ENCODE peak calls at places on chromosomes 1 and 21, in seven cellular contexts. B, Q, V, T, I, E and N are unnamed samples.

GRCh38 chr1:46528297-46528955 is 23.0 kb downstream of the KNCN start:
- DNase-seq in E (no peak), Q (no peak), B (no peak), I (no peak), V (no peak), T (no peak), N (no peak)

GRCh38 chr1:115190766-115191165 is 101.5 kb upstream of the TSPAN2 start:
- DNase-seq in T (no peak), V (no peak), I (no peak), B (no peak), E (no peak), Q (no peak), N (no peak)

GRCh38 chr1:19654386-19654785 is 10.3 kb downstream of the NBL1 start:
- DNase-seq in T (no peak), V (no peak), E (peak), B (no peak), Q (no peak), I (no peak), N (no peak)

GRCh38 chr1:31335007-31335406 is 37.9 kb downstream of the FABP3 start:
- DNase-seq in B (no peak), Q (no peak), I (peak), V (no peak), T (peak), E (peak), N (no peak)

GRCh38 chr21:17387030-17387617 is 125.7 kb upstream of the CXADR start:
- DNase-seq in E (peak), V (peak), Q (peak), I (peak), T (peak), B (no peak), N (no peak)

GRCh38 chr1:15936025-15936424 is 39.9 kb downstream of the ZBTB17 start:
- DNase-seq in T (no peak), Q (no peak), I (no peak), E (no peak), V (no peak), B (no peak), N (no peak)

GRCh38 chr1:2630498-2631135 is 2.2 kb downstream of the MMEL1 start:
- DNase-seq in T (no peak), I (no peak), V (no peak), Q (no peak), B (no peak), E (no peak), N (no peak)

GRCh38 chr1:151908228-151908691 is 1.1 kb downstream of the THEM4 start:
- DNase-seq in Q (no peak), I (no peak), E (no peak), T (no peak), V (no peak), B (no peak), N (no peak)

GRCh38 chr1:98323396-98323795 is 338.1 kb upstream of the SNX7 start:
- DNase-seq in V (no peak), T (no peak), E (no peak), I (peak), B (no peak), Q (no peak), N (no peak)

GRCh38 chr1:48026275-48026674 is 29.1 kb upstream of the TRABD2B start:
- DNase-seq in Q (no peak), B (no peak), V (no peak), E (no peak), T (no peak), I (peak), N (no peak)

GRCh38 chr21:36104306-36105300 is 30.3 kb upstream of the CBR3 start:
- DNase-seq in B (no peak), V (peak), T (peak), E (no peak), Q (no peak), I (no peak), N (peak)

GRCh38 chr21:14670409-14670808 is 124.3 kb upstream of the SAMSN1 start:
- DNase-seq in T (no peak), B (no peak), V (no peak), Q (no peak), I (no peak), E (no peak), N (no peak)

GRCh38 chr1:14968251-14968812 is 185.2 kb upstream of the TMEM51 start:
- DNase-seq in I (peak), Q (no peak), E (no peak), T (no peak), V (peak), B (no peak), N (no peak)

GRCh38 chr1:111140680-111140967 is 601 bp downstream of the CEPT1 start:
- DNase-seq in T (no peak), Q (no peak), E (no peak), I (peak), V (no peak), B (no peak), N (no peak)

GRCh38 chr1:33394716-33395115 is 36.2 kb downstream of the PHC2 start:
- DNase-seq in E (no peak), I (no peak), V (no peak), B (no peak), T (no peak), Q (no peak), N (no peak)

GRCh38 chr1:175376194-175376593 is 183.6 kb upstream of the KIAA0040 start:
- DNase-seq in Q (no peak), T (no peak), I (peak), V (no peak), E (no peak), B (no peak), N (no peak)

GRCh38 chr21:37829447-37829846 is 86.8 kb downstream of the KCNJ6 start:
- DNase-seq in B (no peak), I (peak), V (no peak), Q (no peak), T (no peak), E (no peak), N (no peak)